ENCODE peak calls at places on chromosome 7, in five cellular contexts. G is bronchial epithelial cell, N is lung, P is nephron progenitor cell, O is heart left ventricle. J is an unnamed sample.

GRCh38 chr7:81462672-81463071 is 307.2 kb downstream of the HGF start:
- DNase-seq in G (peak), N (no peak), P (no peak), O (no peak), J (no peak)

GRCh38 chr7:142349670-142350405 is 92.0 kb upstream of the PRSS58 start:
- DNase-seq in G (peak), N (no peak), P (no peak), O (no peak), J (no peak)

GRCh38 chr7:79789584-79790345 is 336.3 kb upstream of the MAGI2 start:
- DNase-seq in G (no peak), N (no peak), P (no peak), O (no peak), J (no peak)

GRCh38 chr7:77982926-77983550 is 184.5 kb downstream of the PHTF2 start:
- DNase-seq in G (peak), N (no peak), P (no peak), O (no peak), J (no peak)

GRCh38 chr7:150722403-150723065 is 6.1 kb downstream of the GIMAP1 start:
- DNase-seq in G (no peak), N (peak), P (no peak), O (no peak), J (no peak)

GRCh38 chr7:32893225-32893560 is 1.6 kb upstream of the KBTBD2 start:
- DNase-seq in G (peak), N (no peak), P (no peak), O (no peak), J (no peak)

GRCh38 chr7:129642871-129643515 is 31.5 kb downstream of the NRF1 start:
- DNase-seq in G (no peak), N (no peak), P (no peak), O (no peak), J (no peak)

GRCh38 chr7:56092789-56093531 is at the start of gene PHKG1:
- DNase-seq in G (peak), N (peak), P (no peak), O (peak), J (peak)

GRCh38 chr7:134101716-134102115 is 25.4 kb upstream of the LRGUK start:
- DNase-seq in G (no peak), N (no peak), P (no peak), O (no peak), J (no peak)

GRCh38 chr7:155962968-155963300 is 150.7 kb upstream of the SHH start:
- DNase-seq in G (no peak), N (no peak), P (no peak), O (no peak), J (no peak)

GRCh38 chr7:199465-200249 is 7.3 kb downstream of the FAM20C start:
- DNase-seq in G (no peak), N (no peak), P (no peak), O (no peak), J (no peak)

GRCh38 chr7:20647051-20647450 is 31.6 kb downstream of the ABCB5 start:
- DNase-seq in G (no peak), N (no peak), P (no peak), O (no peak), J (no peak)

GRCh38 chr7:132244917-132245480 is 331.3 kb downstream of the PLXNA4 start:
- DNase-seq in G (no peak), N (no peak), P (no peak), O (no peak), J (no peak)

GRCh38 chr7:157596026-157596425 is 259.2 kb downstream of the DNAJB6 start:
- DNase-seq in G (no peak), N (no peak), P (no peak), O (no peak), J (no peak)

GRCh38 chr7:134669388-134669787 is 22.7 kb downstream of the BPGM start:
- DNase-seq in G (no peak), N (no peak), P (no peak), O (no peak), J (no peak)

DNA sequence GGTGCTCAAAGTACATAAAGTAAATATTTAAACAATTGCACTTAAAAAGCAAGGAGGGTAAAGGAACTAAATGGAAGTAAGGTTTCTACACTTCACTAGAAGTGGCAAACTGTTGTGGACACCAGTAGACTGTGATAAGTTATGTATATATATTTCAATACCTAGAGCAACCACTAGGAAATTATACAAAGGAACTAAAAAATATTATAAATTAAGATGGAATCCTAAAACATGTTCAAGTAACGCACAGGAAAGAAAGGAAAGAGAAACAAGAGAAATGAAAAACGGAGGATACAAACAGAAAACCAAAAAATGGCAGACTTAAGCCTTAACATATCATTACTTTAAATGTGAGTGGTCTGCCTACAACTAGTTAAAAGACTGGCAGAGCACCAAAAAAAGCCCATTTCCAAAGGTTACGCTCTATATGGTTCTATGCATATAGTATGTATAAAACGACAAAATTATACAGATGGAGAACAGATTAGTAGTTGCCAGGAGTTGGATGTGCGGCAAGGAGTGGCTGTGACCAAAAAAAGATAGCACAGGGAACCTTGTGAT is 19.0 kb downstream of the VPS41 start:
- DNase-seq in G (no peak), N (no peak), P (no peak), O (no peak), J (no peak)
- TF ChIP-seq CTCF in G (no peak), N (no peak), P (no peak), O (peak), J (peak)

GRCh38 chr7:128381161-128381821 is 19.8 kb upstream of the PRRT4 start:
- DNase-seq in G (peak), N (peak), P (peak), O (no peak), J (no peak)
- TF ChIP-seq CTCF in G (peak), N (no peak), P (peak), O (peak), J (peak)

DNA sequence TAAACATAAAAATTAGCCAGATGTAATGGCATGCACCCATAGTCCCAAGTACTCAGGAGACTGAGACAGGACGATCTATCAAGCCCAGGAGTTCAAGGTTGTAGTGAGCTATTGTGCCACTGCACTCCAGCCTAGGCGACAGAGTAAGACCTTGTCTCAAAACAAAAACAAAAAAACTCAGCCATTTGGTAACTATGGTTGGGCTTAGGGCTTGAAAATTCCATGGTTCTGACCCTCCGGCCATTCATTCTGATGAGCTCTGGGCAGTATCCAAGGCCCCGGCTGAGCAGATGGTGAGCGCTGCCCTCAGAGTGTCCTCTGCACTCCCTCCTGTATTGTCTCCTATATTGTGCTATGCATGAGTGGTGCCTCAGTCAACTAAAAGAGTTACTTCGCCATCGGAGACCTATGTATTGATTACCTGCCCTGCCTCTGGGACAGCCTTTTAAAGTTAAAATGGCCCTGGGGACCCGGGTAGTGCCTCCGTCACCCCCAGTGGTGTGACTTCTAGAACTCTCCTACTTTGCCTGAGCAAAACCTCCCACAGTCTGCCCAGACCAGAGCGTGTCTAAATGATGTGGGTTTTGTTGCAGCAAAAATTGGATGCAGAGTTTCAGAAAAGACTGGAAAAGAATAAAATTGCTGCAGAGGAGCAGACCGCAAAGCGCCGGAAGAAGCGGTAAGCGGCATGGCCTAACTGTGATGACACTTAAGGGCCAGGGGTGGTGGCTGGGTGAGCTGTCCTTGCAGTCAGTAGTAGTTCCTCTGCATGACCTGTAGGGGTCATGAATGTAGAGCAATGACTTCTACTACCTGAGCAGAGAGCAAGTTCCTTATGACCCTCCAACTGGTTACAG is 8.1 kb downstream of the PRKRIP1 start:
- DNase-seq in G (peak), N (peak), P (peak), O (no peak), J (no peak)
- TF ChIP-seq CTCF in G (peak), N (peak), P (peak), O (peak), J (peak)

DNA sequence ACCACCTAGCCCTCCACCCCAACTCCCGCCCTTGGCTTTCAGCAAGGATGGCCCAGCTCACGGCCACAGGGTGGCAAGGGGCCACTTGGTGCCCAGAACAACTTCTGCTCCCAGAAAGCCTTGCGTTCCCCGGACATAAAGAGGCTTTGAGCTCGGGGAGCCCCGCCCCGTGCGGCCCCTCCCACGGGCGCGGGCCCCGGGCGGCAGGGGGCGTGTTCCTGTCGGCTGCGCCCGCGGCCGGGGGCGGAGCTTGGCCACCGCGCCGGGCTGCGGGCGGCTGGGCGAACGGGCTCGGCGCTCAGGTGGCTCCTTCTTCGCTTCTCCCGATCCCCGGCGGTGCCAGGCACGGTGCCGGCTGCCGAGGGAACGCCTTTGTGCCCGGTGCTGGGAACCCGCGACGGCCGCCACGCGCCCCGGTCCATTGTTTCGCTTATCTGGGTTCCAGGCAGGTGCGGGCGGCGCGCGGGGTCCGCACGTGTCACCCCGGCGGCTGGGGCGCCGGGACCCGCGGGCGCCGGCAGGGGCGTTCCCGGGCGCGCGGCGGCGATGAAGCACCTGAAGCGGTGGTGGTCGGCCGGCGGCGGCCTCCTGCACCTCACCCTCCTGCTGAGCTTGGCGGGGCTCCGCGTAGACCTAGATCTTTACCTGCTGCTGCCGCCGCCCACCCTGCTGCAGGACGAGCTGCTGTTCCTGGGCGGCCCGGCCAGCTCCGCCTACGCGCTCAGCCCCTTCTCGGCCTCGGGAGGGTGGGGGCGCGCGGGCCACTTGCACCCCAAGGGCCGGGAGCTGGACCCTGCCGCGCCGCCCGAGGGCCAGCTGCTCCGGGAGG is at the start of gene NFE2L3:
- DNase-seq in G (peak), N (peak), P (peak), O (peak), J (peak)
- TF ChIP-seq CTCF in G (no peak), N (no peak), P (no peak), O (peak), J (peak)

GRCh38 chr7:73971701-73972341 is 56.2 kb upstream of the ELN start:
- DNase-seq in G (peak), N (peak), P (no peak), O (no peak), J (peak)
- TF ChIP-seq CTCF in G (peak), N (no peak), P (no peak), O (no peak), J (no peak)

DNA sequence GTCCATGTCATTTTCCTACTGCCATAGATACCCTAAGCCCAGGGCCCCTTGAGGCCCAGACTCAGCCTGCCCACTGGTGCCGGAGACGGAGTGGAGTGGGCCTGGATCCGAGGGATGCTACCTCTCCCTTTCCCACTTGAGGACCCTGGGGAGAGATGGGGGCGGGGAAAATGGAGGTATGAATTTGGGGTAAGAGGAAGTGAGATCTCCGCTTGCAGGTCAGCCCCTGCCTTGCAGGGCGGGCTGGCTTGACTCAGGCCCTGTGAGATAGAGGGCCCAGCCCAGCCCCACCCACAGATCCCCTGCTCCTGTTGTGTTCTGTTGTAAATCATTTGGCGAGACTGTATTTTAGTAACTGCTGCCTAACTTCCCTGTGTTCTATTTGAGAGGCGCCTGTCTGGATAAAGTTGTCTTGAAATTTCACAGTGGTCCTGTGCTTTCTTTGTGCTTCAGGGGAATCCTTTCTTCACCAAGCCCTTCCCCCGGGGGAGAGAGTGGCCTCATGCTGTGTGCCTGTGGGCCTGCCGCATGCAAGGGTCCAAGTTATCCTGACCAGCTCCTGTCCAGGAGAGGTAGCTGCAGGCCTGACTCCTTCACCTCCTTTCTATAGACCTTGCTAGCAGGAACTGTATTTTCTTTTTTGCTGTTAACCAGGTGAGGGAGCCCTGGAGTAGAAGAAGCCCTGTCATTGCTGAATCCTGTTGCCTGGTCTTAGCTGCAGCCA is 13.3 kb downstream of the YKT6 start:
- DNase-seq in G (peak), N (no peak), P (peak), O (no peak), J (no peak)
- TF ChIP-seq CTCF in G (peak), N (no peak), P (peak), O (no peak), J (peak)